ENCODE peak calls at places on chromosomes 4 and X, in nine cellular contexts. One of them, this sample, is unnamed.

GRCh38 chr4:100278567-100278966 is 88.3 kb upstream of the DDIT4L start:
- DNase-seq in transverse colon: no peak
- DNase-seq in mesothelial cell of epicardium: no peak
- DNase-seq in endothelial cell: no peak
- DNase-seq in astrocyte of the spinal cord: no peak
- DNase-seq in GM10248: no peak
- DNase-seq in HL-60: no peak
- DNase-seq in suprapubic skin: no peak
- DNase-seq in neural crest cell: no peak
- DNase-seq in this sample: no peak

GRCh38 chrX:1686642-1687041 is 71.8 kb downstream of the ASMT start:
- DNase-seq in mesothelial cell of epicardium: peak
- DNase-seq in transverse colon: no peak
- DNase-seq in GM10248: no peak
- DNase-seq in HL-60: no peak
- DNase-seq in neural crest cell: no peak
- DNase-seq in astrocyte of the spinal cord: peak
- DNase-seq in endothelial cell: no peak
- DNase-seq in suprapubic skin: no peak
- DNase-seq in this sample: no peak

GRCh38 chr4:98528882-98529281 is 129.5 kb downstream of the TSPAN5 start:
- DNase-seq in mesothelial cell of epicardium: no peak
- DNase-seq in HL-60: no peak
- DNase-seq in astrocyte of the spinal cord: no peak
- DNase-seq in suprapubic skin: no peak
- DNase-seq in neural crest cell: no peak
- DNase-seq in endothelial cell: no peak
- DNase-seq in GM10248: no peak
- DNase-seq in transverse colon: no peak
- DNase-seq in this sample: no peak

GRCh38 chr4:87071401-87071800 is 136.6 kb downstream of the AFF1 start:
- DNase-seq in HL-60: no peak
- DNase-seq in transverse colon: peak
- DNase-seq in astrocyte of the spinal cord: no peak
- DNase-seq in neural crest cell: no peak
- DNase-seq in suprapubic skin: no peak
- DNase-seq in endothelial cell: no peak
- DNase-seq in mesothelial cell of epicardium: no peak
- DNase-seq in GM10248: no peak
- DNase-seq in this sample: no peak

GRCh38 chrX:257681-258289 is 23.4 kb upstream of the PLCXD1 start:
- DNase-seq in suprapubic skin: peak
- DNase-seq in neural crest cell: no peak
- DNase-seq in astrocyte of the spinal cord: no peak
- DNase-seq in transverse colon: no peak
- DNase-seq in GM10248: no peak
- DNase-seq in endothelial cell: no peak
- DNase-seq in HL-60: no peak
- DNase-seq in mesothelial cell of epicardium: peak
- DNase-seq in this sample: no peak

GRCh38 chr4:108426493-108426892 is 193.9 kb upstream of the RPL34 start:
- DNase-seq in endothelial cell: no peak
- DNase-seq in transverse colon: no peak
- DNase-seq in GM10248: no peak
- DNase-seq in mesothelial cell of epicardium: no peak
- DNase-seq in neural crest cell: no peak
- DNase-seq in astrocyte of the spinal cord: peak
- DNase-seq in suprapubic skin: no peak
- DNase-seq in HL-60: no peak
- DNase-seq in this sample: no peak

GRCh38 chrX:67720344-67720743 is 176.5 kb downstream of the AR start:
- DNase-seq in GM10248: no peak
- DNase-seq in suprapubic skin: no peak
- DNase-seq in endothelial cell: no peak
- DNase-seq in astrocyte of the spinal cord: peak
- DNase-seq in HL-60: no peak
- DNase-seq in mesothelial cell of epicardium: no peak
- DNase-seq in transverse colon: no peak
- DNase-seq in neural crest cell: no peak
- DNase-seq in this sample: no peak

GRCh38 chr4:166341992-166342391 is 469.0 kb downstream of the TLL1 start:
- DNase-seq in transverse colon: no peak
- DNase-seq in endothelial cell: no peak
- DNase-seq in suprapubic skin: no peak
- DNase-seq in mesothelial cell of epicardium: no peak
- DNase-seq in neural crest cell: no peak
- DNase-seq in astrocyte of the spinal cord: no peak
- DNase-seq in GM10248: no peak
- DNase-seq in HL-60: no peak
- DNase-seq in this sample: no peak

GRCh38 chr4:151922306-151922705 is 161.5 kb upstream of the GATB start:
- DNase-seq in HL-60: no peak
- DNase-seq in astrocyte of the spinal cord: peak
- DNase-seq in GM10248: no peak
- DNase-seq in transverse colon: no peak
- DNase-seq in endothelial cell: no peak
- DNase-seq in suprapubic skin: no peak
- DNase-seq in neural crest cell: no peak
- DNase-seq in mesothelial cell of epicardium: no peak
- DNase-seq in this sample: no peak

GRCh38 chr4:124167602-124168001 is 544.9 kb downstream of the ANKRD50 start:
- DNase-seq in endothelial cell: no peak
- DNase-seq in neural crest cell: no peak
- DNase-seq in GM10248: no peak
- DNase-seq in astrocyte of the spinal cord: no peak
- DNase-seq in suprapubic skin: no peak
- DNase-seq in transverse colon: no peak
- DNase-seq in mesothelial cell of epicardium: no peak
- DNase-seq in HL-60: no peak
- DNase-seq in this sample: no peak

GRCh38 chrX:101171883-101172400 is 47.6 kb upstream of the DRP2 start:
- DNase-seq in neural crest cell: no peak
- DNase-seq in transverse colon: no peak
- DNase-seq in GM10248: no peak
- DNase-seq in HL-60: no peak
- DNase-seq in suprapubic skin: no peak
- DNase-seq in mesothelial cell of epicardium: no peak
- DNase-seq in astrocyte of the spinal cord: peak
- DNase-seq in endothelial cell: no peak
- DNase-seq in this sample: no peak

GRCh38 chr4:48913346-48913745 is 6.8 kb upstream of the OCIAD2 start:
- DNase-seq in suprapubic skin: no peak
- DNase-seq in neural crest cell: no peak
- DNase-seq in astrocyte of the spinal cord: peak
- DNase-seq in HL-60: no peak
- DNase-seq in endothelial cell: no peak
- DNase-seq in GM10248: no peak
- DNase-seq in transverse colon: no peak
- DNase-seq in mesothelial cell of epicardium: no peak
- DNase-seq in this sample: peak

GRCh38 chrX:132171881-132172280 is 44.1 kb upstream of the FRMD7 start:
- DNase-seq in astrocyte of the spinal cord: no peak
- DNase-seq in transverse colon: no peak
- DNase-seq in HL-60: no peak
- DNase-seq in neural crest cell: no peak
- DNase-seq in suprapubic skin: no peak
- DNase-seq in endothelial cell: no peak
- DNase-seq in mesothelial cell of epicardium: no peak
- DNase-seq in GM10248: no peak
- DNase-seq in this sample: no peak
- TF ChIP-seq CTCF in astrocyte of the spinal cord: no peak
- TF ChIP-seq CTCF in transverse colon: no peak
- TF ChIP-seq CTCF in HL-60: no peak
- TF ChIP-seq CTCF in neural crest cell: no peak
- TF ChIP-seq CTCF in suprapubic skin: no peak
- TF ChIP-seq CTCF in endothelial cell: no peak
- TF ChIP-seq CTCF in mesothelial cell of epicardium: no peak
- TF ChIP-seq CTCF in GM10248: no peak
- TF ChIP-seq CTCF in this sample: no peak

GRCh38 chrX:71543316-71543715 is 10.4 kb downstream of the OGT start:
- DNase-seq in mesothelial cell of epicardium: no peak
- DNase-seq in GM10248: no peak
- DNase-seq in suprapubic skin: no peak
- DNase-seq in HL-60: no peak
- DNase-seq in transverse colon: no peak
- DNase-seq in astrocyte of the spinal cord: peak
- DNase-seq in endothelial cell: no peak
- DNase-seq in neural crest cell: no peak
- DNase-seq in this sample: peak

GRCh38 chrX:71541546-71542022 is 8.7 kb downstream of the OGT start:
- DNase-seq in endothelial cell: no peak
- DNase-seq in GM10248: peak
- DNase-seq in mesothelial cell of epicardium: no peak
- DNase-seq in transverse colon: no peak
- DNase-seq in astrocyte of the spinal cord: peak
- DNase-seq in HL-60: no peak
- DNase-seq in neural crest cell: no peak
- DNase-seq in suprapubic skin: no peak
- DNase-seq in this sample: peak

GRCh38 chrX:71542825-71543224 is 9.9 kb downstream of the OGT start:
- DNase-seq in astrocyte of the spinal cord: no peak
- DNase-seq in endothelial cell: no peak
- DNase-seq in HL-60: no peak
- DNase-seq in neural crest cell: no peak
- DNase-seq in mesothelial cell of epicardium: no peak
- DNase-seq in suprapubic skin: no peak
- DNase-seq in transverse colon: no peak
- DNase-seq in GM10248: no peak
- DNase-seq in this sample: no peak

GRCh38 chrX:71540801-71541545 is 8.1 kb downstream of the OGT start:
- DNase-seq in endothelial cell: no peak
- DNase-seq in neural crest cell: no peak
- DNase-seq in HL-60: no peak
- DNase-seq in suprapubic skin: no peak
- DNase-seq in transverse colon: no peak
- DNase-seq in GM10248: peak
- DNase-seq in mesothelial cell of epicardium: no peak
- DNase-seq in astrocyte of the spinal cord: no peak
- DNase-seq in this sample: no peak

GRCh38 chrX:71542411-71542810 is 9.5 kb downstream of the OGT start:
- DNase-seq in transverse colon: no peak
- DNase-seq in mesothelial cell of epicardium: no peak
- DNase-seq in GM10248: no peak
- DNase-seq in suprapubic skin: no peak
- DNase-seq in endothelial cell: no peak
- DNase-seq in HL-60: no peak
- DNase-seq in astrocyte of the spinal cord: peak
- DNase-seq in neural crest cell: no peak
- DNase-seq in this sample: peak
- TF ChIP-seq CTCF in transverse colon: no peak
- TF ChIP-seq CTCF in mesothelial cell of epicardium: no peak
- TF ChIP-seq CTCF in GM10248: no peak
- TF ChIP-seq CTCF in suprapubic skin: no peak
- TF ChIP-seq CTCF in endothelial cell: no peak
- TF ChIP-seq CTCF in HL-60: no peak
- TF ChIP-seq CTCF in astrocyte of the spinal cord: no peak
- TF ChIP-seq CTCF in neural crest cell: no peak
- TF ChIP-seq CTCF in this sample: no peak

DNA sequence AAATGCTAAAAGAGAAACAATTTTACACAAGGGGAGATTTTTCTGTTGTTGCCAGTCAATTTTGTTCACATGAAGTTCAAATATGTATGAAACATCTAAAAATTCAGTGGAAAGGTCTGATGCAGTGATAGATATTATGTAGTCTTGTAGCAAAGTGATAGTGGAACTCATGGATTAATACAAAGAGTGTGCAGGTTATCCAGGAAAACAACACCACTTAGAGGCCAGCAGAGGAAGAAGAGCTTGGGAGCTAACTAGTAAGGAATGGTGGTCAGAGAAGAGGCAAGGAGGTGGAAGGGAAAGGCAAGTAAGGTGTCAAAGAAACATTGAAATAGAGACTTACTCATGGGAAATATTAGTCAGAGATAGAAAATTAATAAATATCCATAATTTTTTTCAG is 395.6 kb downstream of the MAPK10 start:
- DNase-seq in transverse colon: no peak
- DNase-seq in suprapubic skin: no peak
- DNase-seq in endothelial cell: no peak
- DNase-seq in GM10248: no peak
- DNase-seq in astrocyte of the spinal cord: no peak
- DNase-seq in HL-60: no peak
- DNase-seq in mesothelial cell of epicardium: no peak
- DNase-seq in neural crest cell: no peak
- DNase-seq in this sample: no peak
- TF ChIP-seq CTCF in transverse colon: peak
- TF ChIP-seq CTCF in suprapubic skin: no peak
- TF ChIP-seq CTCF in endothelial cell: no peak
- TF ChIP-seq CTCF in GM10248: no peak
- TF ChIP-seq CTCF in astrocyte of the spinal cord: peak
- TF ChIP-seq CTCF in HL-60: no peak
- TF ChIP-seq CTCF in mesothelial cell of epicardium: no peak
- TF ChIP-seq CTCF in neural crest cell: no peak
- TF ChIP-seq CTCF in this sample: no peak

DNA sequence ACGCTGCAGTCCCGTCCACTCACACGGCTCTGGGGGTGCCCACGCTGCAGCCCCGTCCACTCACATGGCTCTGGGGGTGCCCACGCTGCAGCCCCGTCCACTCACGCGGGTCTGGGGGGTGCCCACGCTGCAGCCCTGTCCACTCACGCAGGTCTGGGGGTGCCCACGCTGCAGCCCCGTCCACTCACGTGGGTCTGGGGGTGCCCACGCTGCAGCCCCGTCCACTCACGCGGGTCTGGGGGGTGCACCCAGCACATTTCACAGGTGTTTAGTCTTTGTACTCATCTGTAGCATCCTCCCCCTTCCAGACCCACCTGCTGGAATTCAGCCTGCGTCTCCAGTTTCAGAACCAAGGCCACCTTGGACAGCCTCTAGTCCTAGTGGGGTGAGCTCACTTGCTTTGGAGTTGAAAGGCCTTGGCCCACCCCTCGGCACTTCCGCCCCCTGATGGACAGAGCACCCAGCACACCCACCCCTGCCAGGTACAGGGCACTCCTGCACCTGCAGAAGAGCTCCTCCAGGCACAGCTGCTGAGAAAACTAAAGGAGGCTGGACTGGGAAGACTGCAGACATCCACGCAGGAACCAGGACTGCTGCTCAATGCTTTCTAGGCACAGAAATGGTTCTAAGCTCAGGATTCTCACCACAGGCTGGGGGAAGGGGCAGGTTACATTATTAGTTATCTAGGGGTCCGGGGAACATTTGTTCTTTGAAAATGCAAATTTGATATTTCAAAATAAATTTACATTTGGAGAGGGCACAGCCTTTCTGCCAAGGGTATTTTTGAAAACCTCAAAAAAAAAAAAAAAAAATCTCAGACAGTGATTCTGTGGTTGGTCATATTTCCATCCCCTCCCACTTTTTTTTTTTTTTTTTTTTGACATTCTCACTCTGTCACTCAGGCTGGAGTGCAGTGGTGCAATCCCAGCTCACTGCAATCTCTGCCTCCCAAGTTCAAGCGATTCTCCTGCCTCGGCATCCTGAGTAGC is 72.8 kb downstream of the ABLIM2 start:
- DNase-seq in transverse colon: no peak
- DNase-seq in endothelial cell: no peak
- DNase-seq in suprapubic skin: no peak
- DNase-seq in neural crest cell: no peak
- DNase-seq in HL-60: no peak
- DNase-seq in GM10248: no peak
- DNase-seq in astrocyte of the spinal cord: no peak
- DNase-seq in mesothelial cell of epicardium: no peak
- DNase-seq in this sample: no peak
- TF ChIP-seq CTCF in transverse colon: no peak
- TF ChIP-seq CTCF in endothelial cell: no peak
- TF ChIP-seq CTCF in suprapubic skin: no peak
- TF ChIP-seq CTCF in neural crest cell: no peak
- TF ChIP-seq CTCF in HL-60: no peak
- TF ChIP-seq CTCF in GM10248: no peak
- TF ChIP-seq CTCF in astrocyte of the spinal cord: no peak
- TF ChIP-seq CTCF in mesothelial cell of epicardium: no peak
- TF ChIP-seq CTCF in this sample: no peak